ENCODE peak calls at places on chromosomes 3 and 15, in nine cellular contexts. L is A549, P is K562, X is sigmoid colon, R is transverse colon, M is suprapubic skin, F is tibial nerve, S is GM12878, G is SK-N-SH. B is an unnamed sample. For H3K4me1, the result is how much of the 10 kb centered on the place peaks cover.

GRCh38 chr15:67303490-67304363 is 49.1 kb downstream of the IQCH start:
- DNase-seq in L (peak), P (peak), X (no peak), R (peak), M (no peak), F (no peak), S (peak), G (peak), B (no peak)

GRCh38 chr3:116179091-116179490 is 266.2 kb downstream of the LSAMP start:
- DNase-seq in L (no peak), P (no peak), X (no peak), R (no peak), M (no peak), F (no peak), S (no peak), G (no peak), B (no peak)

GRCh38 chr3:102492300-102492699 is 57.5 kb downstream of the ZPLD1 start:
- DNase-seq in L (no peak), P (no peak), X (no peak), R (no peak), M (no peak), F (no peak), S (no peak), G (no peak), B (no peak)

GRCh38 chr15:89399390-89400120 is 64.9 kb upstream of the POLG start:
- DNase-seq in L (peak), P (peak), X (no peak), R (peak), M (no peak), F (no peak), S (no peak), G (peak), B (no peak)

GRCh38 chr3:87437765-87438164 is 161.4 kb upstream of the POU1F1 start:
- DNase-seq in L (no peak), P (no peak), X (no peak), R (no peak), M (no peak), F (no peak), S (no peak), G (no peak), B (no peak)

GRCh38 chr15:99439524-99439835 is 126.3 kb upstream of the MEF2A start:
- DNase-seq in L (no peak), P (no peak), X (peak), R (no peak), M (peak), F (no peak), S (no peak), G (no peak), B (peak)

GRCh38 chr15:61997786-61998185 is 62.5 kb downstream of the VPS13C start:
- DNase-seq in L (no peak), P (no peak), X (no peak), R (no peak), M (no peak), F (no peak), S (no peak), G (no peak), B (no peak)

GRCh38 chr3:124235446-124235845 is 243.5 kb upstream of the ROPN1 start:
- DNase-seq in L (no peak), P (no peak), X (no peak), R (no peak), M (no peak), F (no peak), S (no peak), G (no peak), B (no peak)

GRCh38 chr15:56984681-56985515 is 66.5 kb downstream of the TCF12 start:
- DNase-seq in L (no peak), P (no peak), X (no peak), R (no peak), M (no peak), F (no peak), S (no peak), G (no peak), B (no peak)

GRCh38 chr3:131242201-131242600 is 139.4 kb upstream of the NUDT16 start:
- DNase-seq in L (no peak), P (no peak), X (no peak), R (no peak), M (no peak), F (no peak), S (no peak), G (no peak), B (no peak)

GRCh38 chr3:143793971-143794370 is 54.3 kb downstream of the SLC9A9 start:
- DNase-seq in L (no peak), P (no peak), X (no peak), R (no peak), M (no peak), F (no peak), S (no peak), G (no peak), B (no peak)

DNA sequence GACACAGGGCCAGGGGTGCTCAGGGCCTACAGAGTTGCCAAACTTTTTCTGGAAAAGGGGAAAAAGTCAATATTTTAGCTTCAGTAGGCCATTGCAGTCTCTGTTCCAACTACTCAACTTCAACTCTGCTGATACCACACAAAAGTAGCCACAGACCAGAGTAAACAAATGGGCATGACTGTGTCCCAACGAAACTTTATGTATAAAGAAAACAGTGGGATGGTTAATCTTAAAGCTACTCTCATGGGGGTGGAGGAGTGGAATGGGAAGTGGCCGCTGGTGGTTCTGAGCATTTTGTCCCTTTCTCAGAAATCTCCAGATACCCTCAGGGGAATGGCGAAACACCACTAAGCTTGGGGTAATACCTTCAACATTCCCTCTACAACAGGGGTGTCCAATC is 69.9 kb downstream of the OSBPL10 start:
- DNase-seq in L (no peak), P (no peak), X (no peak), R (no peak), M (no peak), F (no peak), S (no peak), G (no peak), B (no peak)
- H3K4me1 ChIP-seq in L (under half), P (under half), X (under half), R (under half), M (under half), F (under half), S (under half), G (under half), B (under half)

DNA sequence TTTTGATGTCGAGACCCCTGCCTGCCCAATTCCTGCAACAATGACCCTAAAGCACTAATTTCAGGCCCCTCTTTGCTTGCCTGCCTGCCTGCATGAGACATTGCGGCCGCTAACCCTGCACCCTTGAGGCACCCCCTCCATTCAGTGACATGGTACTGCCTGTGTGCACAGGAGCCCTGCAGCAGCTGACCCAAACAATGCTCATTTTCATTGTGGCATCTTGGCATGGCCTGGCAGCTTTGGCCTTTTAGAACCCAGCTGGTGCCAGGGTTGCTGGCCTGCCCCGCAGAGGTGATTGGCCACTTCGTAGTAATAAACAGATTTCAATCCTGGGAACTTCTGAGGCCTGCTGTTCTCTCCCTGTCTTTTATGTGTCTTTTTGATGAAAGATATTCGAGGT is 33.8 kb downstream of the SLCO3A1 start:
- DNase-seq in L (no peak), P (no peak), X (no peak), R (no peak), M (no peak), F (no peak), S (no peak), G (no peak), B (no peak)
- TF ChIP-seq EP300 in L (no peak), P (no peak), X (no peak), R (no peak), M (no peak), F (no peak), S (no peak), G (no peak), B (no peak)

DNA sequence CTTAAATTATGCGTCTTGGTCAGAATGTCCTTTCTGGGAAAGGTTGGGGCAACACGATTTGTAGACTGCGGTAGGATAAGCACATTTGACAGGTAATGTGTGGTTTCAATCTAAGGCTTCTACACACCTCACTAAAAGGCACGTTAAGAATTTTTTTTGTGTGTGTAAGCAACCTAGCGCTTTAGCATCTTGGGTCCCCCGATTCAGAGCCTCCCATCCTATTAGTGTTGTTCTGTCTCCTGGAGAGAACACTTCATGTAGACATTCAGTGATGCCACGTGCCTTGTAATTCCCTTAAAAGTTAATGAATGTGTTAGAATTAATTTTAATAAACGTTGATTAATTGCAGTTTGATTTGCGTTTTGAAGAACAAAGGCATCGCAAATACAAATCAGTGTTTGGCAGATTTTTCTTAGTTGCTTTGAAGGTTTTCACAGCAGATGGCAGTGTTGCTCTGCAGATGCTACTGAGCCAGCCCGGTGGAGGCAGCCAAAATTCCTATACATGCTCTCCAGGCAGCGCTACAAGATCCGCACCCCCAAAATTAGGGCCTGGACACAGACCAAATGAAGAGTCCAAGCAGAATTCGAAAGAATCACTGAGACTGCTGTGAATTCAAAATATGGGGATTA is 63.5 kb downstream of the OTOL1 start:
- DNase-seq in L (peak), P (peak), X (peak), R (peak), M (peak), F (peak), S (no peak), G (peak), B (no peak)
- TF ChIP-seq CTCF in L (peak), P (peak), X (peak), R (peak), M (peak), F (peak), S (peak), G (peak), B (no peak)

GRCh38 chr3:187919018-187919417 is 173.8 kb upstream of the BCL6 start:
- DNase-seq in L (no peak), P (no peak), X (no peak), R (peak), M (no peak), F (no peak), S (peak), G (no peak), B (no peak)
- H3K4me1 ChIP-seq in L (under half), P (under half), X (under half), R (under half), M (half or more), F (under half), S (under half), G (under half), B (under half)

DNA sequence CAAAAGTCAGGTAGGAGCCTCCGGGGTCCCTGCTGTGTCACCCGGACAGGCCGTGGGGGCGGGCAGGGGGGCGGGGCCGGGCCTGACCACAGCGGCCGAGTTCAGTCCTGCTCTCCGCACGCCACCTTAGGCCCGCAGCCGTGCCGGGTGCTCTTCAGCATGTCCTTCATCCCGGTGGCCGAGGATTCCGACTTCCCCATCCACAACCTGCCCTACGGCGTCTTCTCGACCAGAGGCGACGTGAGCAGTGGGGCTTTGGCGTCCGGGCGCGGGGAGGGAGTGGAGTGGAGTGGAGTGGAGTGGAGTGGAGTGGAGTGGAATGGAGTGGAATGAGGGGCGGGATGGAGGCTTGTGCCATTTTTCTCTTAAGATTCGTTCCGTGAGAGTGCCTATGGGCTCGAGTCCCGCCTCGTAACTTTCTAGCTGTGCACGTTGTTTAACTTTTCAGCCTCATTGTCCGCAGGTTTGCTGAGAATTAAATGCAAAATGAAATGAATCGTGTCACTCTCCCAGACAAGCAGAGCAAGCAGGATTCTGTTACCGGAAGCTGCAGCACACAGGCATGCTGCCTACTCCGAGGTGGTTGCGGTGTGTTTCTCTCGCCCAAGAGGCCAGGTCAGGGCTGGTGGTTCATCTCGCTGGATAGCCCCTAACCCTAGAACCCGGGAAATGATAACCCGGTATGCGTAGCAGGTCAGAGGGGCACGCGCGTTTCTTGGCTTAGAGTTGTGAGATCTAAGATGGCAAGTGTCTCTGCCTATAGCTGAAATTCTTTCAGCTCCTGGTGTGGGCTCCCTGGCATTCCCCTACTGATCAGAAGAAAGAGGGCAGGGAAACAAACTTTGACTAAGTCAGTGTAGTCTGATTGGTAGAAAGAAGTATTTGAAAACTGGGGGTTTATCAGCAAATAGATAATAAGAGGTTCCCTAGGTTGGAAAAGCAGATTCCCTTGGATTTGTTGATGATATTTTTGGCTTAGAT is at the start of gene FAH:
- DNase-seq in L (no peak), P (peak), X (no peak), R (peak), M (peak), F (no peak), S (no peak), G (peak), B (peak)
- TF ChIP-seq EP300 in L (no peak), P (no peak), X (no peak), R (no peak), M (no peak), F (no peak), S (no peak), G (no peak), B (no peak)

DNA sequence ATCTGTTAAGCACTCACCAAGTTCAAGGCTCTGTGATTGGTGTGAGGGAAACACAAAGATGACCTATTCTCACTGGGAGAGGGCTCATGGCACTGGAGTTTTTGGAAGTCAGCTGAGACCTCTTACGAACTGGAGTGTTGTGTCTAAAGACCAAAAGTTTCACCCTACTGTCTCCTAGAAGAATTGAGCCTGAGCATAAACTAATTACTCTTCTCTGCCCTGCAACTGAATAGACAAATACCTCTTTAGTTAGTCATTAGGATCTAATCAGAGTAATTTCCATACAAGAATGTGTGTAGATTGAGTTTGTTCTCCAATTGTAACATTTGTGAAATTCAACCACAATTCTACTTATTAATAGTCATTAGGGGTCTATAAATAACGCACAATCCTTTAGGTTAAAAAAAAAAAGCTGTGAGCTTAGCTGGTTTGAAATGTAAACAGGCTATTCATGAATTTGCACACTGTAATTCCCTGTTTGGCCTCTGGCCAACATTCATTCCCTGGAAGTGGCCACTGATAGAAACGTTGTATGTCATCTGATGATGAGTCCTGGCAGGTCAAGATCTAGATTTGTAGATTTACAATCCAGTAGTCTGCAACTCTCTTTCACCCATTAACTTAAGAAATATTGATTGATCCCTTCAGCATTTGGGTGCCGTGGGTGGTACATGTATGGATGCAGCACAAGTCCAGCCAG is 76.8 kb upstream of the SOX14 start:
- DNase-seq in L (no peak), P (no peak), X (no peak), R (no peak), M (no peak), F (no peak), S (no peak), G (peak), B (no peak)
- TF ChIP-seq CTCF in L (no peak), P (no peak), X (no peak), R (no peak), M (no peak), F (no peak), S (no peak), G (no peak), B (no peak)

B was measured in ovary.